ENCODE peak calls at places on chromosomes 5 and 9, in eight cellular contexts. A, Z, Y, K, M, D, R and L are unnamed samples.

GRCh38 chr5:158857376-158857775 is 242.3 kb downstream of the EBF1 start:
- DNase-seq in D (no peak), M (no peak), Y (no peak), Z (no peak), A (no peak), K (no peak), R (no peak), L (no peak)

GRCh38 chr5:15694694-15695093 is 194.7 kb downstream of the FBXL7 start:
- DNase-seq in R (no peak), A (peak), D (no peak), Z (no peak), Y (no peak), M (no peak), K (no peak), L (no peak)

GRCh38 chr5:12934722-12935121 is 1009.8 kb downstream of the DNAH5 start:
- DNase-seq in R (no peak), A (no peak), D (no peak), M (peak), Z (no peak), K (no peak), Y (no peak), L (no peak)

GRCh38 chr5:367358-368130 is 46.0 kb downstream of the AHRR start:
- DNase-seq in R (peak), D (no peak), Y (no peak), A (no peak), M (no peak), K (peak), Z (no peak), L (no peak)

GRCh38 chr9:108664309-108665255 is 191.2 kb downstream of the ACTL7B start:
- DNase-seq in R (no peak), Z (no peak), A (no peak), D (peak), Y (no peak), K (peak), M (no peak), L (no peak)

GRCh38 chr9:304106-304505 is 89.4 kb downstream of the DOCK8 start:
- DNase-seq in R (no peak), M (no peak), D (no peak), K (no peak), A (no peak), Z (no peak), Y (no peak), L (no peak)

GRCh38 chr9:108033976-108034964 is 544.7 kb upstream of the KLF4 start:
- DNase-seq in K (no peak), R (no peak), A (no peak), M (no peak), Y (no peak), Z (no peak), D (no peak), L (no peak)

GRCh38 chr9:38355526-38356120 is 36.9 kb upstream of the ALDH1B1 start:
- DNase-seq in Z (no peak), M (no peak), A (no peak), Y (no peak), R (no peak), D (no peak), K (no peak), L (no peak)

GRCh38 chr9:114291886-114292590 is 30.9 kb upstream of the ORM1 start:
- DNase-seq in R (no peak), K (no peak), Y (no peak), D (no peak), Z (no peak), M (no peak), A (no peak), L (no peak)

GRCh38 chr5:141040763-141041426 is 10.3 kb upstream of the PCDHB1 start:
- DNase-seq in R (peak), K (peak), Y (peak), A (peak), M (peak), D (peak), Z (peak), L (peak)

GRCh38 chr5:170277953-170278352 is 19.6 kb downstream of the LCP2 start:
- DNase-seq in D (peak), A (no peak), Y (no peak), Z (no peak), R (peak), M (no peak), K (no peak), L (no peak)

GRCh38 chr5:69414885-69415583 is at the start of gene MARVELD2:
- DNase-seq in Y (no peak), A (peak), D (peak), Z (peak), K (peak), M (peak), R (peak), L (peak)

GRCh38 chr9:88818495-88819201 is 172.6 kb upstream of the S1PR3 start:
- DNase-seq in M (no peak), Y (no peak), A (peak), D (no peak), Z (peak), K (no peak), R (peak), L (no peak)

GRCh38 chr5:141637266-141637692 is 482 bp downstream of the RELL2 start:
- DNase-seq in K (peak), Z (no peak), Y (peak), A (no peak), D (peak), R (peak), M (peak), L (peak)

GRCh38 chr9:18905883-18906649 is 126.9 kb downstream of the SAXO1 start:
- DNase-seq in A (peak), M (no peak), D (no peak), Z (no peak), Y (no peak), K (no peak), R (no peak), L (no peak)

GRCh38 chr9:119400607-119401006 is 31.4 kb upstream of the BRINP1 start:
- DNase-seq in D (no peak), Y (no peak), A (no peak), M (no peak), K (no peak), Z (no peak), R (no peak), L (no peak)

GRCh38 chr9:129109952-129110739 is 447 bp downstream of the CRAT start:
- DNase-seq in K (peak), R (no peak), Z (no peak), M (no peak), D (peak), Y (no peak), A (no peak), L (no peak)

GRCh38 chr5:126723643-126724042 is 53.3 kb upstream of the LMNB1 start:
- DNase-seq in M (no peak), D (no peak), A (no peak), Y (no peak), K (no peak), R (no peak), Z (no peak), L (no peak)

GRCh38 chr9:121954477-121955175 is 138.5 kb downstream of the TTLL11 start:
- DNase-seq in D (peak), A (peak), Y (no peak), K (no peak), Z (peak), R (no peak), M (no peak), L (no peak)

GRCh38 chr5:30894811-30895210 is 298.7 kb upstream of the CDH6 start:
- DNase-seq in A (peak), K (no peak), M (no peak), D (no peak), Z (no peak), Y (no peak), R (no peak), L (no peak)

GRCh38 chr5:134813407-134813806 is 32.4 kb upstream of the C5orf24 start:
- DNase-seq in R (no peak), A (no peak), Y (no peak), M (no peak), Z (no peak), D (no peak), K (no peak), L (no peak)

GRCh38 chr9:16031971-16032370 is 479.1 kb downstream of the CCDC171 start:
- DNase-seq in D (no peak), K (no peak), Z (peak), R (no peak), Y (no peak), A (peak), M (no peak), L (no peak)

GRCh38 chr5:128645582-128645981 is 107.5 kb upstream of the FBN2 start:
- DNase-seq in D (no peak), Y (no peak), R (no peak), K (no peak), A (no peak), Z (no peak), M (no peak), L (no peak)

GRCh38 chr5:93100433-93100832 is 480.6 kb downstream of the NR2F1-AS1 start:
- DNase-seq in Z (peak), R (no peak), A (peak), M (no peak), Y (no peak), D (peak), K (no peak), L (no peak)

GRCh38 chr9:96453625-96454024 is 3.7 kb downstream of the HABP4 start:
- DNase-seq in A (peak), Z (peak), R (no peak), D (peak), K (no peak), Y (no peak), M (peak), L (no peak)

GRCh38 chr9:518540-518939 is 303.9 kb downstream of the DOCK8 start:
- DNase-seq in Y (no peak), D (no peak), Z (no peak), M (no peak), K (peak), R (no peak), A (no peak), L (no peak)

GRCh38 chr9:70258692-70259511 is at the start of gene SMC5:
- DNase-seq in M (peak), Z (peak), Y (peak), A (peak), K (peak), D (peak), R (peak), L (peak)

GRCh38 chr5:100913298-100913697 is 10.2 kb upstream of the ST8SIA4 start:
- DNase-seq in A (no peak), Z (no peak), M (no peak), D (no peak), K (no peak), Y (no peak), R (no peak), L (no peak)

GRCh38 chr5:30539004-30539634 is 654.4 kb upstream of the CDH6 start:
- DNase-seq in A (peak), R (peak), D (peak), M (peak), Y (no peak), Z (peak), K (no peak), L (peak)

DNA sequence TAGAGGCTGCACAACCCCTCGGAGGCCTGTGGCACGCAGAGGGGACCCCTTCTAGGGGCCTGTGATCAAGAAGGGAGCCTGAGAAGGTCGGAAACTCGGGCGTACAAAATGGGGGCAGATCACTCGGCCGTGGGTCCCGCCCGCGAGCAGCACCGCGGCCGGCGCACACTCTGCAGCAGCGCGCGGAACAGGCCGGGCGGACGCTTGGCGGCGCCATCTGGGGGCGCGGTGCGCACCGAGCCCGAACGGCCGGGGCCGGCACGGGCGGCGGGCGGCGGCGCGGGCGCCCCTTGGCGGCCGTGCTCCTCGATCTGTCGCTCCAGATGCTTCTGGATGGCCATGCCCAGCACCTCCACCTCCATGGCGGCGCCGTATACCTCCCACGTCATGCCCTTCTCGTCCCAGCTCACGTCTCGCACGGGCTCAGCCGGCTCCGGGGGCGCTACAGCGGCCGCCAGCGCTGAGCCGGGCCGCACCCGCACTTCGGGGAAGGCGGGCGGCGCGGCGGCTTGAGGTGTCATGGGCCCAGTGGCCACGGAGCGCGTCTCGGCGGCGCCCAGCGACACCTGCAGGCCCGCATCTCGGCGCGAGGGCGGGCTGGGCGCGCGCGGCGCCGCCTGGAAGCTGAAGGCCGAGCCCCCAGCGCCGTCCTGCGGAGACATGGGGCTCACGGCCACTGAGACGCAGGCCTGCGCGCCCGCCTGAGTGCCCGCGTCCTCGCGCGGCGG is 13.1 kb downstream of the GPRIN1 start:
- DNase-seq in R (peak), K (peak), M (no peak), D (peak), Y (no peak), A (no peak), Z (no peak), L (peak)
- TF ChIP-seq CTCF in R (peak), K (no peak), M (peak), D (no peak), Y (no peak), A (peak), Z (no peak), L (no peak)

DNA sequence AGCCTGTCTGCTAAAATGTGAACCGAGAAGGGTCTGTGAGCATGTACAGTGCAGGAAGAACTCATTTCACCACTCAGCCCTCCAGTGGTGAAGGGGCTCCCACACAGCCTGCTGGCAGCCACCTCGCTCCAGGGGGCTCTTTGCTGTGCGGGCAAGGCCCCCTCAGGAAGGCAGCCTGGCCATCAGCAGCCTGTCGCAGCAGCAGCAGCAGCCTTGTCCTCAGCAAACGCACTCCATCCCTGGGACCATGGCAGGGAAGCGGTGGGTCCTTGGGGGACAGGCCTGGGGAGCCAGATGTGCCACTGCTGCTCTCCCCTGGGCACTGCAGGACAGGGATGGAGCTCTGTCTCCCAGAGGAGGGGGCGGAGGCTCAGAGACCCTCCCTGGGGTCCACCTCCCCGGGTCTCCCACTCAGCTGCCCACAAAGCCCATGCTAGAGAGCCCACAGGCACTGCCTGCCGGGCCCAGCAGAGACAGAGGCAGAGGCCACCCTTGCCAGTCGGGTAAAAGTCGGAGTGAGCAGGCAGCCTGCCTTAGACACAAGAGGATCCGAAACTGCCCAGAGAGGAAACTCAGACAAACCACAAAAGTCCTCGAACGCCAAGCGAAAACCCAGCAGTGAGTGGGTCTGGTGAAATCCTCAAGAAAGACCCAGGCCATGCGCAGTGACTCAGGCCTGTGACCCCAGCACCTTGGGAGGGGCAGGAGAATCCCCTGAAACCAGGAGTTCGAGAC is 8.0 kb downstream of the BRD3 start:
- DNase-seq in K (no peak), A (no peak), R (peak), M (no peak), Y (no peak), D (no peak), Z (no peak), L (no peak)
- TF ChIP-seq CTCF in K (no peak), A (peak), R (peak), M (no peak), Y (no peak), D (no peak), Z (peak), L (no peak)

DNA sequence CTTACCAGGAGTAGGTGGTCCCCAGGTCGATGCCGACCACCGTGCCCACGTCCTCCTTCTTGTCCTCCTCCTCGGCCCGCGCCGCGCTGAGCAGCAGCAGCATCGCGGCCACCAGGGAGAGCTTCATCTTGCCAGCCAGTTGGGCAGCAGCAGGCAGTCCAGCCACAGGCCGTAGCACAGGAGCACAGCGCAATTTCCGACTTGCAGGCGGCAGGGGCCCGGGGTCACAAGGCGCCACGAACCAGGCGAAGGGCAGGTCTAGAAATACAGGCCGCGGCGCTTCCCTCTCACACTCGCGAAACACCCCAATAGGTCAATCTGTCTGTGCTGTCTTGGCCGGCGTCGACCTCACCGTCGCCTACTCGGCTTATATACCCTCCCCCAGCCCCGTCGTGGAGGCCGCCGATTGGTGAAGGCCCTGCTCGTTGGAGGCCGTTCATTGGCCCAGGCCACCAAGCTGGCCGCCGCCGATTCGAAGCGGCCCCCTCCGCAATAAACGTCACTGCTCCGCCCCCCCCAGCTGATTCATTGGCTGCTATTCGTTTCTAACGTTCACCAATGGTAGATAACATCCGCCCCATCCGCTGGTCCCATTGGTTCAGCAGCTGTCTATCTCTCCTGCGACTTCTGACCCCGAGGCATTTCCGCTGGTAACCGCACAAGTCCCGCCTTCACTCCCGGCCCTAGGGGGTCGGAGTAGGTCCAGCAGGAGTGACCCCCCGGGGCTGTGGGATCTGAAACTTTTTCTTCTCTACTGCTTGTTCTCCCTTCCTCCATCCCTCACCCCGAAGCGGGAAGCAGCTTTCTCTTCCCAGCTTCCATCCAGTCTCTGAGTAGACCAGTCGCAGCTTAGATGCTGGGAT is at the start of gene HSPA5:
- DNase-seq in M (peak), Y (peak), Z (peak), R (peak), K (peak), A (peak), D (peak), L (peak)
- TF ChIP-seq CTCF in M (no peak), Y (peak), Z (no peak), R (peak), K (no peak), A (peak), D (no peak), L (no peak)

DNA sequence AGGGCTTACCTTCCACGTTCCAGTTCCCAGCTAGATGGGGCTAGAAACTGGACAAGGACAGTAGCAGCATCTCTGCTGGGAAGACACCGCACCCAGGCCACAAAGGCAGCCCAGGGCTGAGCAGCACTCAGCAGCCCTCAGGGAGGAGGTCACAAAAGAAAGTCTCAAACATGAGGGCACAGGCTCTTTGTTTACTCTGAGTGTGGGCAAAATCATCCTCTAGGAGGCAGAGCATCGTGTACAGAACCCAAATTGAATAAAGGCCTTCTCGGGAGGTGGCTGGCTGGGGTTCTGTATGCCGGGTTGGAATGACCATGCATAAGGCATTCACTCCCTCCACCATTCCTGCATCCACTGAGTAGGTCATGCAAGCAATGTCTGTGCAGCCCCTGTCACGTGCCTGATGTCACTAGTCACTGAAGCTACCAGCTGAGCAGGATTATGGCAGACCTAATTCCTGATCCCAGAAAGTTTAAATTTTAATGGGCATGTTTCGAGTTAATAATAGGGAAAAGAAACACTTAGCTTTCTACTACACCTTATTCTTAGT is 412.8 kb downstream of the SPOCK1 start:
- DNase-seq in A (no peak), Z (no peak), R (no peak), Y (no peak), K (no peak), M (no peak), D (no peak), L (no peak)
- TF ChIP-seq CTCF in A (no peak), Z (no peak), R (peak), Y (no peak), K (no peak), M (no peak), D (no peak), L (no peak)